ENCODE peak calls at places on chromosome 10, in seven cellular contexts. W is uterus, V is AG04450, O is Peyer's patch, L is lower lobe of right lung, Z is WERI-Rb-1, N is fibroblast of lung. X is an unnamed sample.

GRCh38 chr10:43712821-43713584 is 64.3 kb upstream of the ZNF32 start:
- DNase-seq in O (no peak), N (no peak), W (no peak), L (no peak), V (no peak), Z (no peak), X (no peak)

GRCh38 chr10:73289958-73290357 is 37.5 kb upstream of the MRPS16 start:
- DNase-seq in O (no peak), N (no peak), L (no peak), Z (no peak), W (no peak), V (no peak), X (no peak)

GRCh38 chr10:9294865-9295264 is 1240.4 kb downstream of the GATA3 start:
- DNase-seq in L (no peak), O (no peak), W (no peak), V (no peak), Z (no peak), N (no peak), X (no peak)

GRCh38 chr10:60032723-60033122 is 126.4 kb upstream of the CCDC6 start:
- DNase-seq in L (no peak), Z (peak), N (peak), V (no peak), O (peak), W (no peak), X (peak)

GRCh38 chr10:2477154-2477553 is 590.2 kb upstream of the PFKP start:
- DNase-seq in Z (no peak), W (no peak), V (no peak), N (no peak), O (no peak), L (no peak), X (no peak)

GRCh38 chr10:29950391-29950790 is 109.0 kb downstream of the JCAD start:
- DNase-seq in L (no peak), Z (no peak), N (peak), O (no peak), V (no peak), W (no peak), X (no peak)

GRCh38 chr10:26488344-26488743 is 50.2 kb downstream of the APBB1IP start:
- DNase-seq in V (no peak), L (no peak), N (peak), O (no peak), Z (no peak), W (no peak), X (no peak)

GRCh38 chr10:131946321-131946751 is 35.4 kb downstream of the BNIP3 start:
- DNase-seq in L (no peak), N (peak), V (peak), O (no peak), W (no peak), Z (no peak), X (peak)

GRCh38 chr10:44253769-44254462 is 131.0 kb downstream of the CXCL12 start:
- DNase-seq in W (peak), L (peak), N (peak), V (peak), O (no peak), Z (no peak), X (no peak)

GRCh38 chr10:114458955-114459354 is 54.7 kb upstream of the AFAP1L2 start:
- DNase-seq in W (no peak), N (no peak), V (no peak), L (peak), Z (peak), O (peak), X (no peak)

GRCh38 chr10:121243003-121243898 is 355.0 kb downstream of the FGFR2 start:
- DNase-seq in W (no peak), N (peak), Z (no peak), L (no peak), V (no peak), O (no peak), X (no peak)

GRCh38 chr10:17685227-17685840 is 41.4 kb downstream of the STAM start:
- DNase-seq in Z (no peak), L (no peak), W (no peak), O (no peak), N (no peak), V (no peak), X (no peak)

GRCh38 chr10:31693499-31693898 is 235.1 kb downstream of the ARHGAP12 start:
- DNase-seq in Z (peak), L (no peak), N (no peak), W (no peak), O (peak), V (no peak), X (no peak)

GRCh38 chr10:87734987-87735827 is 75.5 kb downstream of the PAPSS2 start:
- DNase-seq in W (peak), L (no peak), Z (peak), V (peak), O (no peak), N (peak), X (peak)

GRCh38 chr10:74651565-74651964 is 174.8 kb upstream of the KAT6B start:
- DNase-seq in V (no peak), Z (no peak), L (no peak), N (no peak), W (no peak), O (no peak), X (no peak)

GRCh38 chr10:18400911-18401260 is 250.5 kb downstream of the NSUN6 start:
- DNase-seq in N (no peak), O (peak), V (no peak), L (no peak), Z (peak), W (no peak), X (no peak)

GRCh38 chr10:133159950-133160812 is at the start of gene KNDC1:
- DNase-seq in Z (peak), O (peak), L (peak), W (no peak), N (peak), V (no peak), X (no peak)

GRCh38 chr10:124262249-124262865 is 156.4 kb downstream of the OAT start:
- DNase-seq in Z (peak), L (no peak), V (no peak), N (no peak), O (peak), W (no peak), X (no peak)

GRCh38 chr10:79407397-79407796 is 38.0 kb downstream of the ZCCHC24 start:
- DNase-seq in N (no peak), V (no peak), Z (no peak), L (peak), W (no peak), O (no peak), X (no peak)

GRCh38 chr10:126062132-126063032 is 166.0 kb downstream of the FANK1 start:
- DNase-seq in Z (no peak), W (peak), V (peak), O (peak), N (peak), L (peak), X (peak)

GRCh38 chr10:17001961-17002749 is 127.5 kb downstream of the CUBN start:
- DNase-seq in W (peak), N (peak), V (peak), L (no peak), O (no peak), Z (no peak), X (peak)

GRCh38 chr10:75530337-75530736 is 98.9 kb downstream of the LRMDA start:
- DNase-seq in V (no peak), O (no peak), Z (no peak), W (peak), L (no peak), N (peak), X (peak)

GRCh38 chr10:132169031-132169765 is 17.6 kb upstream of the DPYSL4 start:
- DNase-seq in V (no peak), W (no peak), N (no peak), L (peak), O (no peak), Z (no peak), X (no peak)

GRCh38 chr10:79070091-79070610 is 1.4 kb downstream of the ZMIZ1 start:
- DNase-seq in Z (no peak), V (no peak), W (no peak), N (peak), O (peak), L (peak), X (no peak)

GRCh38 chr10:28763471-28763870 is 86.2 kb downstream of the BAMBI start:
- DNase-seq in L (no peak), V (no peak), O (no peak), W (no peak), N (peak), Z (no peak), X (no peak)

GRCh38 chr10:104127411-104127810 is 5.4 kb downstream of the SFR1 start:
- DNase-seq in Z (peak), W (no peak), O (no peak), N (no peak), V (no peak), L (no peak), X (no peak)

GRCh38 chr10:49615213-49615612 is 1.4 kb downstream of the CHAT start:
- DNase-seq in N (no peak), O (peak), V (no peak), W (no peak), Z (no peak), L (no peak), X (no peak)

GRCh38 chr10:119997429-119997828 is 104.9 kb downstream of the SEC23IP start:
- DNase-seq in W (no peak), N (no peak), V (no peak), O (no peak), L (no peak), Z (no peak), X (no peak)

GRCh38 chr10:124539935-124540641 is 78.5 kb downstream of the LHPP start:
- DNase-seq in O (peak), L (peak), W (peak), N (peak), V (no peak), Z (peak), X (peak)

GRCh38 chr10:44300666-44301649 is 83.9 kb downstream of the CXCL12 start:
- DNase-seq in L (no peak), O (no peak), N (peak), W (no peak), V (peak), Z (no peak), X (peak)

GRCh38 chr10:72257051-72257892 is 16.5 kb upstream of the DDIT4 start:
- DNase-seq in N (no peak), O (peak), Z (no peak), V (no peak), W (no peak), L (no peak), X (no peak)

GRCh38 chr10:53453196-53453595 is 680.6 kb upstream of the MBL2 start:
- DNase-seq in V (no peak), N (no peak), Z (no peak), W (no peak), L (no peak), O (no peak), X (no peak)
- TF ChIP-seq CTCF in V (peak), N (peak), Z (peak), W (no peak), L (no peak), O (no peak), X (no peak)

DNA sequence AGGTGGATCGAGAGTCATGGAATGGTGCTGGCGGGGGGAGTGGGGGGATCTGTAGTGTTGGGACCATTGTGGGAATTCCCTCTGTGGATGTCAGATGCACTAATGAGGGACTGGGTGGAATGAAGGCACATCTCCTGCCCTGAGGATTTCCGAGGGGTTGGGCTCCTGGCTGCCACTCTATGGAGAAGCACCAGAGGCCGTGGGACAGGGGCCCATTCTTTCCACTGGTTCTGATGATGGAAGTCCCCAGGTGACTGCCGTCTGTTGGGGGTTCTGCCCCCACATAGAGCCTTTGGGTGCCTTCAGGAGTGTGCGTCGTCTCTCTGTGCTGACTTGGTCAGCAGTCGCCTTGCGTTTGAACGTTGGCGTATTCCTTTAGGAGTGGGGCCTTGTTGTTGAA is 202.9 kb downstream of the GLRX3 start:
- DNase-seq in Z (no peak), L (no peak), W (no peak), O (no peak), V (no peak), N (no peak), X (no peak)
- H3K4me3 ChIP-seq in Z (no peak), L (no peak), W (no peak), O (no peak), V (no peak), N (no peak), X (no peak)

GRCh38 chr10:80924063-80924952 is 386.6 kb downstream of the SH2D4B start:
- DNase-seq in W (peak), Z (peak), O (peak), V (no peak), N (peak), L (no peak), X (peak)
- TF ChIP-seq CTCF in W (peak), Z (peak), O (no peak), V (peak), N (peak), L (peak), X (peak)

GRCh38 chr10:6274040-6274439 is 71.3 kb downstream of the PFKFB3 start:
- DNase-seq in W (no peak), O (no peak), Z (no peak), N (no peak), L (no peak), V (no peak), X (no peak)

GRCh38 chr10:6272126-6272525 is 69.4 kb downstream of the PFKFB3 start:
- DNase-seq in L (no peak), N (no peak), V (no peak), W (no peak), Z (no peak), O (no peak), X (no peak)

GRCh38 chr10:6273351-6273750 is 70.6 kb downstream of the PFKFB3 start:
- DNase-seq in Z (no peak), N (no peak), O (no peak), V (no peak), L (peak), W (no peak), X (no peak)

GRCh38 chr10:6275022-6275997 is 72.6 kb downstream of the PFKFB3 start:
- DNase-seq in L (peak), Z (no peak), W (peak), N (peak), O (peak), V (peak), X (peak)

DNA sequence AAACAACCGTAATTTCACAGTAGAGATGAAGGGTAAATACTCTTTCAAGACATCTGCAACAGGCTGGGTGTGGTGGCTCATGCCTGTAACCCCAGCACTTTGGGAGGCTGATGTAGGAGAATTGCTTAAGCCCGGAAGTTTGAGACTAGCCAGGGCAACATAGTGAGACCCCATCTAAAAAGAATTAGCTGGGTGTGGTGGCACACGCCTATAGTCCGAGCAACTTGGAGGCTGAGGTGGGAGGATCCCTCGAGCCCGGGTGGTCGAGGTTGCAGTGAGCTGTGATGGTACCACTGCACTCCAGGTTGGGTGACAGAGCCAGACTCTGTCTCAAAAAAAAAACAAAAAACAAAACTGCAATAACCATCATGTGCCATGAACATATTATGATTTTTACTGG is 71.8 kb downstream of the PFKFB3 start:
- DNase-seq in V (no peak), N (no peak), O (no peak), W (no peak), Z (no peak), L (no peak), X (no peak)
- H3K4me3 ChIP-seq in V (no peak), N (no peak), O (no peak), W (no peak), Z (no peak), L (no peak), X (no peak)

GRCh38 chr10:118955531-118956252 is 73.8 kb upstream of the NANOS1 start:
- DNase-seq in Z (no peak), O (no peak), N (no peak), V (no peak), W (no peak), L (no peak), X (no peak)
- TF ChIP-seq CTCF in Z (no peak), O (no peak), N (no peak), V (no peak), W (no peak), L (no peak), X (no peak)

DNA sequence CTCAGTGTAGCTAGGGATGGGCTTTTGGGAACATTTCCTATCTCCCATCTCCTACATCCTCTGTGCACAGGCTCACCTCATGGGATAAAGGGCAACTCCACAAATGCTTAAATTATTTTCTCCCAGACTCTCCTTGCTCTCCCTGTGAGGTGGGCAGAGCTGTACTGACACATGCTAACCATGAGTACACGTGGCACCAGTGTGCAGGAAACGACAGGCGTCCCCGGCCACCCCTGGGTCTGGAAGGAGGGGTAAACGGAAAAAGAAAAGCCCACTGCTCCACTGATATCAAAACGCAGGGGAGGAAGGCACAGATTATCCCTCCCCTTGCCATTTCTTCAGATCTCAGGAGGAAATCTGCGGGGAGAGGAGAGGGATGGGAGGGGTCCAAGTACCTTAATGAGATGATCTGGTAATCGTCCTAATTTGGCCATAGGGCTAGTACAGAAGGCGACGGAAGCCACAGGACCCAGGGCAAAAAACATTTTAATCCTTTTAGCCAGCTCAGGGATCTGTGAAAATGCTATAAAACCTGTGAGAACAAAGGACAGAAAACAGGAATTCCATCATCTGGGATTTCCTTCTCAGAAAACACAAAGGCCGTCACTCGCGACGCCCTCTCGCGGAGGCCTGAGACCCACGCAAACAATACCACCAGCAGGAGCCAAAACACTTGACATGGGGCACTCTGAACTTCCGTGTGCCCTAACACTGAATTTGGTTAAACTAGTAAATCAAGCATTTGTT is 17.8 kb upstream of the CH25H start:
- DNase-seq in V (no peak), Z (peak), L (peak), N (no peak), W (peak), O (no peak), X (no peak)
- H3K4me3 ChIP-seq in V (no peak), Z (peak), L (peak), N (no peak), W (peak), O (no peak), X (no peak)

GRCh38 chr10:101721806-101722205 is 26.8 kb upstream of the FBXW4 start:
- DNase-seq in N (no peak), W (no peak), Z (no peak), L (no peak), V (no peak), O (no peak), X (no peak)
- TF ChIP-seq CTCF in N (no peak), W (no peak), Z (no peak), L (no peak), V (no peak), O (no peak), X (no peak)

GRCh38 chr10:109996225-109996624 is 11.6 kb upstream of the ADD3 start:
- DNase-seq in V (no peak), W (no peak), Z (no peak), L (no peak), O (peak), N (no peak), X (no peak)
- H3K4me3 ChIP-seq in V (no peak), W (no peak), Z (no peak), L (no peak), O (no peak), N (no peak), X (no peak)

DNA sequence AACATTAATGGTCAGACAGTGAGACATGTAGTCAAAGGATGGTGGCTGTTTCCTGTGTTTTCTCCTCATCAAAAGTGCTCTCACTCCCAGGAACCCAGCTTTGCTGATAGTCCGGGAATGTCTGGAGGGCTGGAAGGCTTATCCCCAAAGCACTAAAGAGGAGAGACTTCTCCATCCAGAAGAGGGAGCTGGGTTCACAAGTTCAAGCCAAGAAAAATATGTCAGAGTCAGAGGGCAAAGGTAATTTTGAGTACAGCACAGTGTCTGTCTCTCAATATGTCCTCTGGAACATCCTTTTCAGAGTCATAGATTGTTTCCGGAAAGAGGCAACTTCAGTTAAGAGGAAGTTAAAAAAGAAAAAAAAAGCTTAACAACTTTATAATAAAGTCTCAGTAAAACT is 281.5 kb upstream of the PHYHIPL start:
- DNase-seq in L (no peak), N (no peak), Z (no peak), W (no peak), V (no peak), O (no peak), X (no peak)
- TF ChIP-seq CTCF in L (no peak), N (no peak), Z (no peak), W (no peak), V (no peak), O (no peak), X (no peak)

X was measured in astrocyte of the cerebellum.